ENCODE peak calls at places on chromosome 1, in seven cellular contexts. R, M, N, P, L, Y and F are unnamed samples.

GRCh38 chr1:192951961-192952460 is 107.1 kb downstream of the UCHL5 start:
- DNase-seq in R (no peak), M (no peak), N (no peak), P (no peak), L (no peak), Y (peak), F (peak)

GRCh38 chr1:31723828-31724359 is 20.1 kb upstream of the COL16A1 start:
- DNase-seq in R (peak), M (peak), N (peak), P (no peak), L (no peak), Y (peak), F (peak)

GRCh38 chr1:45116820-45117219 is 89.6 kb downstream of the ZSWIM5 start:
- DNase-seq in R (no peak), M (no peak), N (no peak), P (no peak), L (no peak), Y (no peak), F (no peak)

GRCh38 chr1:51189421-51190073 is 46.5 kb upstream of the RNF11 start:
- DNase-seq in R (peak), M (no peak), N (peak), P (no peak), L (no peak), Y (peak), F (peak)

GRCh38 chr1:41312991-41313645 is 48.1 kb upstream of the FOXO6 start:
- DNase-seq in R (no peak), M (no peak), N (no peak), P (no peak), L (no peak), Y (no peak), F (no peak)

GRCh38 chr1:170687625-170688024 is 23.7 kb downstream of the PRRX1 start:
- DNase-seq in R (no peak), M (no peak), N (no peak), P (no peak), L (no peak), Y (no peak), F (peak)

GRCh38 chr1:79079770-79080169 is 73.2 kb upstream of the ADGRL4 start:
- DNase-seq in R (no peak), M (no peak), N (no peak), P (peak), L (no peak), Y (no peak), F (peak)

GRCh38 chr1:151988405-151988851 is 5.2 kb downstream of the S100A10 start:
- DNase-seq in R (no peak), M (no peak), N (peak), P (no peak), L (no peak), Y (no peak), F (peak)

GRCh38 chr1:56575865-56576264 is 3.5 kb downstream of the PLPP3 start:
- DNase-seq in R (no peak), M (no peak), N (no peak), P (no peak), L (no peak), Y (no peak), F (no peak)

GRCh38 chr1:38989979-38990378 is 1.1 kb upstream of the AKIRIN1 start:
- DNase-seq in R (no peak), M (no peak), N (no peak), P (no peak), L (no peak), Y (no peak), F (no peak)

GRCh38 chr1:76012341-76013208 is 62.0 kb upstream of the ST6GALNAC3 start:
- DNase-seq in R (no peak), M (no peak), N (no peak), P (no peak), L (no peak), Y (no peak), F (peak)

GRCh38 chr1:43269627-43270375 is at the start of gene TMEM125:
- DNase-seq in R (peak), M (peak), N (peak), P (no peak), L (peak), Y (no peak), F (no peak)

GRCh38 chr1:196450143-196450911 is 157.9 kb downstream of the KCNT2 start:
- DNase-seq in R (no peak), M (no peak), N (no peak), P (no peak), L (no peak), Y (no peak), F (no peak)

GRCh38 chr1:30611741-30612309 is 111.6 kb downstream of the MATN1 start:
- DNase-seq in R (no peak), M (no peak), N (no peak), P (no peak), L (peak), Y (no peak), F (no peak)

GRCh38 chr1:180415985-180416633 is 86.3 kb downstream of the ACBD6 start:
- DNase-seq in R (no peak), M (no peak), N (no peak), P (no peak), L (no peak), Y (no peak), F (peak)

GRCh38 chr1:43493661-43494450 is 36.8 kb upstream of the PTPRF start:
- DNase-seq in R (no peak), M (no peak), N (no peak), P (no peak), L (no peak), Y (no peak), F (peak)

GRCh38 chr1:62800825-62801306 is 16.9 kb downstream of the ATG4C start:
- DNase-seq in R (no peak), M (no peak), N (no peak), P (no peak), L (no peak), Y (no peak), F (peak)

GRCh38 chr1:112817555-112818373 is 102.6 kb upstream of the PPM1J start:
- DNase-seq in R (no peak), M (no peak), N (no peak), P (no peak), L (no peak), Y (no peak), F (no peak)

GRCh38 chr1:22018583-22019559 is 17.4 kb downstream of the CELA3A start:
- DNase-seq in R (no peak), M (no peak), N (no peak), P (peak), L (no peak), Y (no peak), F (peak)

DNA sequence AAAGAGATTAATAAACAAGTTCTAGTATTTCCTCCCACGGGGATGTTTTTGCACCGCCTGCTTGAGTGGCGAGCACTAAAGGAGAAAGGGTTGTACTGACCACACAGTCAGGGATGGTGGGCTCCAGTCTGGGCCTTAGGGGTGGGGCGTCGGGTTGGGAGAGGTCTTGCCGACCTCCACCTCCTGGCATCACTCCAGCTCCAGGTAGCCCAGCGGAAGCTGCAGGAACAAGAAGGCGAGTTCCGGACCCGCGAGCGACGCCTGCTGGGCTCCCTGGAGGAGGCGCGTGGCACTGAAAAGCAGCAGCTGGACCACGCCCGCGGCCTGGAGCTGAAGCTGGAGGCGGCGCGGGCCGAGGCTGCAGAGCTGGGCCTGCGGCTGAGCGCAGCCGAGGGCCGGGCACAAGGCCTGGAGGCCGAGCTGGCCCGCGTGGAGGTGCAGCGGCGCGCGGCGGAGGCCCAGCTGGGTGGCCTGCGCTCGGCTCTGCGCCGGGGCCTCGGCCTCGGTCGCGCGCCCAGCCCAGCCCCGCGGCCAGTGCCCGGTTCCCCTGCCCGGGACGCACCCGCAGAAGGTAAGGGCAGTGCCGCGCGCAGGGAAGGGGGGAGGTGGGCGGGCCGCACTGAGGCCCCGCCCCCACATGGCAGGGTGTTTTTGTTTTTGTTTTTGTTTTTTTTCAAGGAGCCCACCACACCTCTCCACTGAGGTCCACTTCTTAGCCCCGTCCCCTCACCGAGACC is 19.7 kb downstream of the MFAP2 start:
- DNase-seq in R (peak), M (peak), N (peak), P (peak), L (no peak), Y (peak), F (peak)
- TF ChIP-seq CTCF in R (peak), M (peak), N (peak), P (peak), L (no peak), Y (peak), F (peak)

GRCh38 chr1:114701931-114702330 is 6.6 kb upstream of the AMPD1 start:
- DNase-seq in R (no peak), M (no peak), N (no peak), P (no peak), L (no peak), Y (no peak), F (no peak)

GRCh38 chr1:114703242-114703641 is 7.9 kb upstream of the AMPD1 start:
- DNase-seq in R (no peak), M (no peak), N (no peak), P (no peak), L (no peak), Y (no peak), F (no peak)

GRCh38 chr1:114702699-114703098 is 7.4 kb upstream of the AMPD1 start:
- DNase-seq in R (no peak), M (no peak), N (no peak), P (no peak), L (no peak), Y (no peak), F (no peak)

GRCh38 chr1:114696810-114697209 is 1.5 kb upstream of the AMPD1 start:
- DNase-seq in R (no peak), M (no peak), N (no peak), P (no peak), L (no peak), Y (no peak), F (no peak)

GRCh38 chr1:114700026-114700600 is 4.8 kb upstream of the AMPD1 start:
- DNase-seq in R (no peak), M (no peak), N (no peak), P (no peak), L (no peak), Y (no peak), F (no peak)
- H3K4me3 ChIP-seq in R (no peak), M (no peak), N (no peak), P (no peak), L (no peak), Y (no peak), F (no peak)

DNA sequence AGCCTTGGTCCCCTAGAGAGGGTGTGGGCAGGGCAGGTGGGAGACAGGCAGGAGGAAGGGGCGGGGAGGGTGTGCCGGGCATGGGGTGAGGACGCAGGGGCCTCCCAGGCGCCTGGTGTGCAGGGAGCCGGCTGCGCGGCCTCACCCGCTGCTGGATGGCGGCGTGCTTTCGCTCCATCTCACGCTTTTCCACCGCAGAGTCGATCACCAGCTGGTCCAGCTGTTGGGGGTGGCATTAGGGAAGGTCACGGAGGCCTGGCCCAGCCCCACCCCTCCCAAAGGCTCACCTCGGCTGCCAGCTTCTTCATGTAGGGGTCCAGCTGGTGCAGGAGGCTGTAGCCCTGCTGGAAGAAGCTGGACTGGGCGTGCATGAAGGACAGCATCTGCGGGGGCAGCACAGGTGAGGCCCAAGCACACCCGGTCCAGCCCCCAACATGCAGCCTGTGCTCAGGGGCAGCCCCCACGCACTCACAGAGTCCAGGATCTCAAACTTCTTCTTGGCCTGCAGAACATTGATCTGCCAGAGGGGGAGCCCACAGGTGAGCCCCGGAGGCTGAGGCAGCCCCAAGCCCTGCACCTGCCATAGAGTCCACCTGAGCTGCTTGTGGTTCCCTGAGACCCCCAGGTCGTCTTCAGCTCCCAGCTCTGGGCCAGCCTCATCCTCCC is 7.9 kb downstream of the ACAP3 start:
- DNase-seq in R (no peak), M (no peak), N (no peak), P (no peak), L (no peak), Y (no peak), F (no peak)
- TF ChIP-seq CTCF in R (no peak), M (no peak), N (peak), P (no peak), L (no peak), Y (no peak), F (peak)

DNA sequence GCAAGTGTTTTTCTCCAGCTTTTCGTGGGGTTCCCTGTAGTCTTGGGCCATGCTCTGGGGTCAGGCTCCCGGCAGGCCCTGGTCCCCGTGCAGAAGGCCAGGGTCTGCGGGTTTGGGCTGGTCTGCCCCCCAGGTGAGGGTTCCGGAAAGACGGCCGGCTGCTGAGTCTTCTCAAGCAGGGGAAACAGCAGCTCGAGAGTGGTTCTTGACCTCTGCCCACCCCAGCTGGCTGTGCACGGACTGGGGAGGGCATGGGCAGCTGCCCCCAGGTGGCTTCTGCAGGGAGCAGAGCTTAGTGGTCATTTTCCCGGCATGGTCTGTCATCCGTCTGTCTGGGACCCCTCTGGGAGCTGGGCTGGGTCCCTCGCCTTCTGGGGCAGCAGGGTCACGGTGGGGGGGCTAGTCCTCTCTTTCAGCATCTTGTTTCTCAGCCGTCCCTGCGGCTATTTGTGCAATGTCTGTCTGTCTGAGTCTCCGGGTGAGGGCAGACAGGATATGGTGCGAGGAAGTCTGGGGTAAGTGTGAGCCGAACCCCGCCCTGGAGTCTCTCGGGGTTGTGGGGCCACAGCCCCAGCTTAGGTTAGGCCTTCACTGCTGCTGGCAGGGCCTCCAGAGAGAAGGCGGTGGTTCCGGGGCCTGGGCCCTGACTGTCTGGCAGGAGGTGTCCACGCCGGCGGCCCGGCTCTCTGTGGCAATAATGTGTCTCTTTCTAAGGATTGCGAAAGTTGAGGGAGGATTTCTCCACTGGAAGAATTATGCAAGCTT is 6.1 kb downstream of the SKI start:
- DNase-seq in R (peak), M (peak), N (peak), P (peak), L (no peak), Y (peak), F (peak)
- H3K4me3 ChIP-seq in R (peak), M (peak), N (peak), P (peak), L (peak), Y (peak), F (peak)

DNA sequence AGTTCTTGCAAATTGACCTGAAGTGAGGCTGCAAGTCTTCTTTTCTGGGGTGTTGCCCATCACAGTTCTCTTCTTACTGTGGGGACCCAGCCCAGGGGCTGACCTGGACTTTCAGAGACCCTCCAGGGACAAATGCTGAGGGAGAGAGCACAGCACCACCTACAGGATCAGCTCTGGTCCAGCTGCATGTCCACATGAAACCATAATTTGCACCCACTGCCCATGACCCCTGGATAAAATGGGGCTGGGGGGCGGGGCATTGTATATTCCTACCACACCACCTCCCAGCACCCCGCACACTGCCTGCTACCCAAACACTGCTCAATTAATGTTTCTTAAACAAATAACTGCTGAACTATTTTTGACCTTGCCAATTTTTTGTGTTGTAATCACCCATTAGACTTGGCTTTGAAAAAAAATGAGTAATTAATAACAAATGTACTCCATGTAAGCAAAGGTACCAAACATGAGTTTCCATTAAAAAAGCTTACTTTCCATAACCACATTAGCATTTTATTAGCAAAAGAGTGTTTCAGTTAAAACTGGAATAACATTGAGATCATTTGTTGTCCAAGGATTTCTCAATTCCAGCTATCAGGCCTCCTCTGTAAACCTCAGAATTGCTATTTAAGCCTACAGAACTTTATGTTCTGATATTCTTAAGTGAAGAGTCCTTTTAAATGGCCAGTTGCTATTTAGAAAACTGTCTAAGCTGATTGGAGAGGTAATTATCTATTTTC is 168.0 kb upstream of the RAB4A start:
- DNase-seq in R (no peak), M (no peak), N (no peak), P (no peak), L (no peak), Y (no peak), F (peak)
- TF ChIP-seq CTCF in R (no peak), M (no peak), N (no peak), P (no peak), L (no peak), Y (no peak), F (peak)

DNA sequence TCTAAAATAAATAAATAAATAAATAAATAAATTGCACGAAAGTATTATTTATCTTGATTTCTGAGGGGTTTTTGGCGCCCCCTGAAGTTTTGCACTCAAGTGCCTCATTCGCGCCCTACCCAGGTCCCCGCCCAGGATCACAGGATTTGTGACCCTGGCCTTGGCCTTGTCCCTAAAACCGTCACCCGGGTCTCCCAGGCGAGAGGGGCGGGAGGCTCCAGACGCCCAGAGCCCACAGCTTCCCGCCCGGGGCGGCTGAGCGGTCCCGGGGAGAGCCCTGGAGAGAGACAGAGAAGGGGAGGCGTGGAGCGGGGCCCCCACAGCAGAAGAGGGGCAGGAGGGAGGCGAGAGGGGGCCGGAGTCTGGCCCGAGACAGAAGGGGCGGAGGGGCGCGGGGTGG is 91.8 kb upstream of the CASZ1 start:
- DNase-seq in R (no peak), M (no peak), N (no peak), P (no peak), L (no peak), Y (no peak), F (no peak)
- H3K4me3 ChIP-seq in R (no peak), M (no peak), N (no peak), P (no peak), L (no peak), Y (no peak), F (no peak)

GRCh38 chr1:165827199-165828102 is at the start of gene UCK2:
- DNase-seq in R (peak), M (peak), N (peak), P (peak), L (no peak), Y (peak), F (peak)
- TF ChIP-seq CTCF in R (no peak), M (no peak), N (no peak), P (peak), L (no peak), Y (no peak), F (peak)